ENCODE peak calls at places on chromosomes 3 and 15, in four cellular contexts. S, P, K and B are unnamed samples.

GRCh38 chr3:116444819-116445290 is 432 bp downstream of the LSAMP start:
- DNase-seq in S (no peak), P (peak; percentile 35), K (peak; percentile 38), B (peak; percentile 58)

GRCh38 chr3:70990723-70991122 is 592.8 kb downstream of the FOXP1 start:
- DNase-seq in S (no peak), P (no peak), K (no peak), B (no peak)

GRCh38 chr15:89496155-89497098 is at the start of gene RHCG:
- DNase-seq in S (no peak), P (peak; percentile 79), K (peak; percentile 79), B (no peak)

GRCh38 chr15:96720251-96720650 is 389.8 kb downstream of the NR2F2 start:
- DNase-seq in S (no peak), P (no peak), K (no peak), B (no peak)

GRCh38 chr3:196399485-196399945 is 32.7 kb downstream of the UBXN7 start:
- DNase-seq in S (no peak), P (no peak), K (no peak), B (no peak)

GRCh38 chr15:65421360-65422215 is 1.2 kb downstream of the IGDCC4 start:
- DNase-seq in S (no peak), P (peak; percentile 85), K (peak; percentile 64), B (peak; percentile 28)

GRCh38 chr3:194489736-194490612 is 3.2 kb upstream of the ATP13A3 start:
- DNase-seq in S (no peak), P (no peak), K (no peak), B (no peak)

GRCh38 chr3:40268708-40269524 is 40.6 kb upstream of the EIF1B start:
- DNase-seq in S (no peak), P (no peak), K (no peak), B (no peak)

GRCh38 chr15:69225355-69226027 is 65.1 kb downstream of the GLCE start:
- DNase-seq in S (no peak), P (peak; percentile 26), K (no peak), B (no peak)

GRCh38 chr15:57196865-57197264 is 179.4 kb upstream of the CGNL1 start:
- DNase-seq in S (no peak), P (no peak), K (no peak), B (no peak)

GRCh38 chr3:168511428-168512014 is 415.8 kb upstream of the GOLIM4 start:
- DNase-seq in S (no peak), P (peak; percentile 30), K (no peak), B (no peak)

GRCh38 chr3:116441652-116442051 is 3.6 kb downstream of the LSAMP start:
- DNase-seq in S (no peak), P (no peak), K (no peak), B (no peak)

GRCh38 chr3:47250309-47251060 is 32.1 kb downstream of the KIF9 start:
- DNase-seq in S (no peak), P (peak; percentile 29), K (no peak), B (peak; percentile 30)

GRCh38 chr3:53140575-53141467 is 10.6 kb upstream of the RFT1 start:
- DNase-seq in S (no peak), P (no peak), K (no peak), B (no peak)

GRCh38 chr3:152069871-152070270 is 196.4 kb downstream of the SUCNR1 start:
- DNase-seq in S (no peak), P (no peak), K (no peak), B (no peak)

GRCh38 chr3:125187599-125187910 is 25.0 kb downstream of the SLC12A8 start:
- DNase-seq in S (no peak), P (no peak), K (no peak), B (no peak)

GRCh38 chr3:115018694-115019093 is 128.4 kb downstream of the ZBTB20 start:
- DNase-seq in S (no peak), P (no peak), K (no peak), B (no peak)

GRCh38 chr15:52256366-52256765 is 39.2 kb downstream of the MYO5C start:
- DNase-seq in S (no peak), P (peak; percentile 81), K (no peak), B (peak; percentile 56)

GRCh38 chr3:33777996-33778395 is 20.4 kb upstream of the PDCD6IP start:
- DNase-seq in S (no peak), P (no peak), K (no peak), B (no peak)

GRCh38 chr3:72336821-72337479 is 511.3 kb downstream of the SHQ1 start:
- DNase-seq in S (peak; percentile 91), P (peak; percentile 92), K (no peak), B (no peak)

GRCh38 chr3:110576962-110577361 is 494.7 kb upstream of the NECTIN3 start:
- DNase-seq in S (no peak), P (peak; percentile 20), K (no peak), B (no peak)

GRCh38 chr3:194330160-194330559 is 21.0 kb downstream of the CPN2 start:
- DNase-seq in S (no peak), P (no peak), K (no peak), B (no peak)

GRCh38 chr3:194220776-194221735 is 85.1 kb downstream of the HES1 start:
- DNase-seq in S (no peak), P (no peak), K (no peak), B (no peak)

GRCh38 chr15:49737138-49737537 is 116.3 kb downstream of the DTWD1 start:
- DNase-seq in S (no peak), P (no peak), K (no peak), B (no peak)

GRCh38 chr15:49747340-49747739 is 126.5 kb downstream of the DTWD1 start:
- DNase-seq in S (no peak), P (no peak), K (no peak), B (no peak)

GRCh38 chr15:49742381-49742780 is 121.5 kb downstream of the DTWD1 start:
- DNase-seq in S (no peak), P (no peak), K (peak; percentile 12), B (no peak)

GRCh38 chr15:49741721-49742120 is 120.9 kb downstream of the DTWD1 start:
- DNase-seq in S (no peak), P (no peak), K (peak; percentile 26), B (no peak)
- H3K27ac ChIP-seq in S (no peak overlapping the region), P (no peak overlapping the region), K (peak overlapping the region; percentile 51), B (no peak overlapping the region)

DNA sequence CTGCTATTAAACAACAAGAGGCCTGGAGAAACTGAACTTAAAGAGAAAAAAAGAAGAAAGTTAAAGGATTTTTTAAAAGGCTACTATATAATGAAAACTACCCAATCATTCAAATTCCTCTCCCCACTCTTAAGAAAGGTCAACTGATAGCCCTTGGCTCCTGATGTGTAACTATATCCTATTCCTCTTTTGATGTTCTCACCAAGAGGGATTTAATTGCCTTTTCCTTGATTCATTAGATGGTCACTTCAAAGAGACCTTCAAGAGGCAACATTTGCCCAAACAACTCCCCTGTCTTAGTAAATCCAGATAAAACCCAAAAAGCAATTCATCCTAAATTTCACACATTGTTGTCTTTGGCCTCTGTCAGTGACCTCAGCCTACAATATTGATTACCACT is 86.0 kb downstream of the FMN1 start:
- DNase-seq in S (no peak), P (no peak), K (no peak), B (no peak)
- H3K27ac ChIP-seq in S (no peak overlapping the region), P (no peak overlapping the region), K (no peak overlapping the region), B (no peak overlapping the region)

GRCh38 chr3:101685050-101685400 is 1.5 kb downstream of the RPL24 start:
- DNase-seq in S (no peak), P (no peak), K (no peak), B (no peak)
- H3K27ac ChIP-seq in S (no peak overlapping the region), P (peak overlapping the region; percentile 94), K (no peak overlapping the region), B (no peak overlapping the region)

GRCh38 chr3:29955413-29955812 is 651.0 kb upstream of the TGFBR2 start:
- DNase-seq in S (no peak), P (no peak), K (no peak), B (no peak)
- H3K27ac ChIP-seq in S (no peak overlapping the region), P (no peak overlapping the region), K (no peak overlapping the region), B (no peak overlapping the region)

GRCh38 chr3:66456711-66457173 is 44.1 kb downstream of the LRIG1 start:
- DNase-seq in S (peak; percentile 73), P (no peak), K (no peak), B (peak; percentile 66)
- H3K27ac ChIP-seq in S (peak overlapping the region; percentile 50), P (no peak overlapping the region), K (no peak overlapping the region), B (peak overlapping the region; percentile 75)

GRCh38 chr15:99556010-99556409 is 9.8 kb upstream of the MEF2A start:
- DNase-seq in S (no peak), P (no peak), K (no peak), B (no peak)
- H3K27ac ChIP-seq in S (no peak overlapping the region), P (no peak overlapping the region), K (no peak overlapping the region), B (no peak overlapping the region)

GRCh38 chr3:12963184-12963868 is 109.9 kb downstream of the IQSEC1 start:
- DNase-seq in S (peak; percentile 0), P (no peak), K (no peak), B (no peak)
- H3K27ac ChIP-seq in S (peak overlapping the region; percentile 31), P (no peak overlapping the region), K (no peak overlapping the region), B (peak overlapping the region; percentile 81)

GRCh38 chr3:46105313-46105919 is 78.1 kb upstream of the XCR1 start:
- DNase-seq in S (no peak), P (no peak), K (no peak), B (no peak)
- H3K27ac ChIP-seq in S (no peak overlapping the region), P (no peak overlapping the region), K (no peak overlapping the region), B (no peak overlapping the region)